ENCODE peak calls at places on chromosomes 13 and 19, in nine cellular contexts. F is PC-3, O is DND-41, W is A549, I is fibroblast of lung, U is PC-9, B is neural progenitor cell, Q is GM23338, J is IMR-90. G is an unnamed sample. For H3K4me1, the result is how much of the 10 kb centered on the place peaks cover.

GRCh38 chr13:23701646-23702045 is 131.4 kb downstream of the TNFRSF19 start:
- DNase-seq in F (no peak), O (no peak), W (no peak), I (peak), U (no peak), B (no peak), Q (no peak), J (peak), G (no peak)

GRCh38 chr19:55096061-55096701 is 20.5 kb downstream of the EPS8L1 start:
- DNase-seq in F (no peak), O (no peak), W (no peak), I (no peak), U (no peak), B (no peak), Q (peak), J (no peak), G (peak)

GRCh38 chr13:59750860-59751259 is 412.9 kb downstream of the DIAPH3 start:
- DNase-seq in F (no peak), O (no peak), W (no peak), I (peak), U (no peak), B (peak), Q (peak), J (peak), G (peak)

GRCh38 chr13:110125613-110126272 is 181.2 kb downstream of the COL4A1 start:
- DNase-seq in F (no peak), O (no peak), W (no peak), I (no peak), U (no peak), B (no peak), Q (no peak), J (no peak), G (no peak)

GRCh38 chr13:86572115-86572514 is 772.9 kb upstream of the SLITRK6 start:
- DNase-seq in F (peak), O (no peak), W (no peak), I (peak), U (no peak), B (no peak), Q (no peak), J (peak), G (no peak)

GRCh38 chr13:76016799-76017198 is 380.7 kb downstream of the LMO7 start:
- DNase-seq in F (peak), O (peak), W (no peak), I (peak), U (peak), B (peak), Q (peak), J (peak), G (peak)

GRCh38 chr13:93409816-93410215 is 183.2 kb downstream of the GPC6 start:
- DNase-seq in F (no peak), O (no peak), W (no peak), I (no peak), U (no peak), B (no peak), Q (no peak), J (no peak), G (no peak)

GRCh38 chr19:35858311-35858710 is 1.6 kb downstream of the KIRREL2 start:
- DNase-seq in F (no peak), O (no peak), W (no peak), I (no peak), U (no peak), B (no peak), Q (no peak), J (no peak), G (no peak)

GRCh38 chr19:33705090-33705847 is 83.5 kb downstream of the CHST8 start:
- DNase-seq in F (no peak), O (no peak), W (no peak), I (no peak), U (no peak), B (peak), Q (peak), J (no peak), G (peak)

GRCh38 chr13:75469087-75469486 is 12.9 kb downstream of the TBC1D4 start:
- DNase-seq in F (no peak), O (no peak), W (no peak), I (no peak), U (no peak), B (peak), Q (peak), J (no peak), G (peak)

GRCh38 chr13:23506821-23507210 is 63.4 kb upstream of the TNFRSF19 start:
- DNase-seq in F (peak), O (no peak), W (no peak), I (peak), U (peak), B (no peak), Q (no peak), J (peak), G (no peak)

GRCh38 chr13:48181482-48182145 is 51.4 kb upstream of the ITM2B start:
- DNase-seq in F (no peak), O (no peak), W (no peak), I (no peak), U (no peak), B (no peak), Q (no peak), J (no peak), G (no peak)

GRCh38 chr19:3981736-3982681 is 3.3 kb downstream of the EEF2 start:
- DNase-seq in F (no peak), O (no peak), W (no peak), I (no peak), U (no peak), B (no peak), Q (no peak), J (no peak), G (no peak)

GRCh38 chr13:93963266-93964131 is 516.0 kb downstream of the DCT start:
- DNase-seq in F (peak), O (no peak), W (peak), I (peak), U (no peak), B (no peak), Q (no peak), J (peak), G (peak)

GRCh38 chr13:79360064-79360463 is 46.0 kb downstream of the RBM26 start:
- DNase-seq in F (no peak), O (no peak), W (no peak), I (no peak), U (no peak), B (no peak), Q (no peak), J (no peak), G (no peak)

GRCh38 chr13:110430391-110431338 is 123.6 kb downstream of the COL4A2 start:
- DNase-seq in F (no peak), O (no peak), W (no peak), I (no peak), U (no peak), B (no peak), Q (no peak), J (no peak), G (no peak)

GRCh38 chr13:90105881-90106496 is 1241.5 kb upstream of the MIR17HG start:
- DNase-seq in F (peak), O (no peak), W (no peak), I (peak), U (no peak), B (no peak), Q (no peak), J (no peak), G (peak)

GRCh38 chr19:48878219-48879024 is 6.2 kb downstream of the PPP1R15A start:
- DNase-seq in F (no peak), O (no peak), W (no peak), I (peak), U (no peak), B (no peak), Q (no peak), J (peak), G (no peak)

GRCh38 chr19:30428281-30428680 is 56.1 kb downstream of the ZNF536 start:
- DNase-seq in F (no peak), O (no peak), W (no peak), I (no peak), U (no peak), B (no peak), Q (no peak), J (no peak), G (no peak)

GRCh38 chr19:11196406-11197287 is 698 bp downstream of the KANK2 start:
- DNase-seq in F (peak), O (no peak), W (peak), I (peak), U (peak), B (peak), Q (peak), J (peak), G (peak)

GRCh38 chr19:40279761-40280607 is 5.2 kb downstream of the AKT2 start:
- DNase-seq in F (no peak), O (no peak), W (no peak), I (no peak), U (no peak), B (no peak), Q (no peak), J (no peak), G (peak)

GRCh38 chr19:40279120-40279551 is 6.0 kb downstream of the AKT2 start:
- DNase-seq in F (no peak), O (no peak), W (no peak), I (peak), U (no peak), B (no peak), Q (no peak), J (peak), G (no peak)

GRCh38 chr19:40281381-40282208 is 3.5 kb downstream of the AKT2 start:
- DNase-seq in F (no peak), O (no peak), W (no peak), I (no peak), U (no peak), B (no peak), Q (no peak), J (no peak), G (no peak)

GRCh38 chr19:40282209-40282580 is 3.0 kb downstream of the AKT2 start:
- DNase-seq in F (no peak), O (no peak), W (no peak), I (no peak), U (no peak), B (no peak), Q (no peak), J (no peak), G (no peak)

GRCh38 chr19:40280608-40281221 is 4.4 kb downstream of the AKT2 start:
- DNase-seq in F (no peak), O (no peak), W (no peak), I (no peak), U (no peak), B (no peak), Q (peak), J (no peak), G (peak)
- H3K4me1 ChIP-seq in F (under half), O (under half), W (under half), I (under half), U (under half), B (under half), Q (under half), J (under half), G (under half)

GRCh38 chr19:558770-559439 is 13.5 kb upstream of the BSG start:
- DNase-seq in F (no peak), O (no peak), W (no peak), I (peak), U (peak), B (no peak), Q (no peak), J (peak), G (peak)

GRCh38 chr19:555474-555808 is 11.6 kb downstream of the GZMM start:
- DNase-seq in F (no peak), O (no peak), W (no peak), I (no peak), U (no peak), B (no peak), Q (no peak), J (no peak), G (no peak)

GRCh38 chr19:554817-555216 is 11.0 kb downstream of the GZMM start:
- DNase-seq in F (no peak), O (no peak), W (no peak), I (no peak), U (no peak), B (no peak), Q (no peak), J (no peak), G (no peak)

DNA sequence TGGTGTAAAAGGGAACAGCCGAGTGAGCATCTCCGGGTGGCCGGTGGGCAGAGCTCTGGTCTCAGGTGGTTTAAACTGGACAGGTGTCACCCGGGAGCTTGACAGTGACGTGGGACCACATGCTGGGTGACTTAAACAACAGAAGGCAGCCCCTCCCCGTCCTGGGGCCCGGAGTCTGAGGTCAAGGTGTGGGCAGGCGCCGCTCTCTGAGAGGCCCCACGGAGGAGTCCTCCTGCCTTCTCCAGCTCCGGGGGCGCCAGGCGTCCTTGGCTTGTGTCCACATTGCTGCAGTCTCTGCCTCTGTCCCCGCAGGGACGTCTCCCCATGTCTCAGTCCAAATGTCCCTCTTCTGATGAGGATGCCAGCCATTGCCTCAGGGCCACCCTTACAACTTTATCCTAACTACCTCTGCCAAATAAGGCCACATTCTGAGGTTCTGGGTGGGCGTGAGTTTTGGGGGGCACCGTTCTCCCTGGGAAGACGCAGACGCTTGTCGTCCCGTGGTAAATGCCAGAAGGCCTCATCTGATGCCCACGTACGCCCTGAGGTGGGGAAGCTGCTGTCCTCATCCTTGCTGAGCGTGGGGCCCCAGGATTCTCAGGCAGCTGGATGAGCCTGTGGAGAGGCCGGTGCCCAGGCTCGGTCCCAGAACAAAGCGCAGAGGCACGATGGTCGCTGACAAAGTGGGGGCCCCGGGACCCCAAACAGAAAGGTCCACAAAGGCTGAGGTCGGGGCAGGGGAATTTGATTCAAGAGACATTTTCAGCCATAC is 12.9 kb downstream of the GZMM start:
- DNase-seq in F (no peak), O (no peak), W (no peak), I (no peak), U (peak), B (no peak), Q (no peak), J (no peak), G (no peak)
- H3K4me2 ChIP-seq in F (no peak), O (no peak), W (peak), I (no peak), U (peak), B (no peak), Q (no peak), J (no peak), G (no peak)

GRCh38 chr13:41608779-41609178 is 151.4 kb downstream of the RGCC start:
- DNase-seq in F (no peak), O (no peak), W (no peak), I (peak), U (no peak), B (no peak), Q (no peak), J (peak), G (no peak)

GRCh38 chr13:41613471-41613870 is 156.1 kb downstream of the RGCC start:
- DNase-seq in F (no peak), O (no peak), W (no peak), I (no peak), U (peak), B (peak), Q (no peak), J (no peak), G (no peak)

GRCh38 chr13:41610426-41610825 is 153.1 kb downstream of the RGCC start:
- DNase-seq in F (peak), O (no peak), W (no peak), I (peak), U (peak), B (no peak), Q (no peak), J (peak), G (no peak)

GRCh38 chr13:41609828-41610227 is 152.5 kb downstream of the RGCC start:
- DNase-seq in F (no peak), O (no peak), W (no peak), I (no peak), U (peak), B (no peak), Q (no peak), J (no peak), G (no peak)

GRCh38 chr13:41611385-41611784 is 154.0 kb downstream of the RGCC start:
- DNase-seq in F (no peak), O (no peak), W (no peak), I (no peak), U (no peak), B (no peak), Q (peak), J (no peak), G (no peak)
- H3K4me1 ChIP-seq in F (under half), O (under half), W (under half), I (under half), U (under half), B (under half), Q (under half), J (under half), G (under half)

GRCh38 chr13:112176746-112177119 is 109.8 kb downstream of the SOX1 start:
- DNase-seq in F (no peak), O (no peak), W (no peak), I (no peak), U (no peak), B (no peak), Q (no peak), J (no peak), G (no peak)

GRCh38 chr13:112172017-112172416 is 105.1 kb downstream of the SOX1 start:
- DNase-seq in F (no peak), O (no peak), W (no peak), I (no peak), U (no peak), B (no peak), Q (no peak), J (no peak), G (no peak)

GRCh38 chr13:112172641-112173171 is 105.8 kb downstream of the SOX1 start:
- DNase-seq in F (no peak), O (no peak), W (no peak), I (no peak), U (no peak), B (peak), Q (no peak), J (no peak), G (no peak)

GRCh38 chr13:112175162-112176075 is 108.5 kb downstream of the SOX1 start:
- DNase-seq in F (no peak), O (no peak), W (no peak), I (no peak), U (no peak), B (no peak), Q (no peak), J (no peak), G (no peak)

GRCh38 chr13:112174476-112175110 is 107.6 kb downstream of the SOX1 start:
- DNase-seq in F (no peak), O (no peak), W (no peak), I (no peak), U (no peak), B (no peak), Q (no peak), J (no peak), G (no peak)
- H3K4me2 ChIP-seq in F (no peak), O (no peak), W (no peak), I (no peak), U (no peak), B (no peak), Q (no peak), J (no peak), G (no peak)

GRCh38 chr13:25699056-25699455 is 327.3 kb downstream of the ATP8A2 start:
- DNase-seq in F (no peak), O (no peak), W (no peak), I (no peak), U (no peak), B (no peak), Q (no peak), J (no peak), G (no peak)
- H3K4me1 ChIP-seq in F (under half), O (half or more), W (under half), I (under half), U (under half), B (under half), Q (under half), J (under half), G (under half)

GRCh38 chr19:52917531-52917930 is 5.7 kb downstream of the ZNF888 start:
- DNase-seq in F (no peak), O (no peak), W (no peak), I (no peak), U (no peak), B (no peak), Q (no peak), J (no peak), G (no peak)
- H3K4me2 ChIP-seq in F (no peak), O (no peak), W (no peak), I (no peak), U (no peak), B (no peak), Q (no peak), J (no peak), G (no peak)

GRCh38 chr19:45767410-45767880 is 1.6 kb downstream of the SIX5 start:
- DNase-seq in F (peak), O (no peak), W (peak), I (peak), U (peak), B (peak), Q (peak), J (peak), G (peak)

GRCh38 chr19:45769821-45770191 is 754 bp upstream of the SIX5 start:
- DNase-seq in F (no peak), O (no peak), W (peak), I (no peak), U (no peak), B (peak), Q (peak), J (peak), G (no peak)

GRCh38 chr19:45767881-45768643 is 990 bp downstream of the SIX5 start:
- DNase-seq in F (peak), O (no peak), W (peak), I (peak), U (peak), B (peak), Q (peak), J (peak), G (peak)

GRCh38 chr19:45769054-45769782 is at the start of gene SIX5:
- DNase-seq in F (peak), O (peak), W (peak), I (peak), U (peak), B (peak), Q (peak), J (peak), G (peak)

GRCh38 chr19:45768644-45769053 is 403 bp downstream of the SIX5 start:
- DNase-seq in F (no peak), O (peak), W (peak), I (peak), U (peak), B (peak), Q (peak), J (peak), G (peak)
- H3K4me1 ChIP-seq in F (under half), O (under half), W (under half), I (under half), U (under half), B (under half), Q (under half), J (under half), G (under half)

DNA sequence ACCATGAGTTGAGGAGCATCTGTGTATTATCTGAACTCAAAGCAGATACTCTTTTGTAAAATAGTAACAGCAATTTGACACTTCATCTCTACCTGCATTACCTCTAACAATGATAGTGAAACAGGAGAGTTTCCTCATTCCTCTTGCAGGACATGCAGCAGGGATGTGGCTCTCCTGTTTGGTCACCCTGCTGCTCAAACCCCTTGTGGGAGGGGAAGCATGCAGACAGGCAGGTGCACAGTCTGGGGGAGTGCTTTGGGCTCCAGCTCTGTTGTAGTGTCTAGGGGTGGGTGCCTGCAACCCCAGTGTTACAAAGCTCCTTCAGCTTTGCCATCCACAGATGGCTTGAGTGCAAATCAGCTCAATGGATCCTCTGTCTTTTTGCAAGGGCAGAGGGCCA is 827.6 kb downstream of the DACH1 start:
- DNase-seq in F (no peak), O (no peak), W (no peak), I (no peak), U (no peak), B (no peak), Q (no peak), J (no peak), G (no peak)
- H3K4me2 ChIP-seq in F (no peak), O (no peak), W (no peak), I (no peak), U (no peak), B (no peak), Q (no peak), J (no peak), G (no peak)

G was measured in mesendoderm.